ENCODE peak calls at places on chromosomes 4 and X, in four cellular contexts. I is cardiac muscle cell, Q is GM23338, Z is left ventricle myocardium inferior. X is an unnamed sample.

GRCh38 chrX:7108995-7109634 is 38.4 kb upstream of the STS start:
- DNase-seq in I (peak), Q (no peak), Z (no peak), X (no peak)

GRCh38 chrX:24375732-24376131 is 15.3 kb downstream of the SUPT20HL1 start:
- DNase-seq in I (no peak), Q (no peak), Z (no peak), X (no peak)

GRCh38 chr4:15738877-15739276 is 36.0 kb downstream of the BST1 start:
- DNase-seq in I (no peak), Q (no peak), Z (no peak), X (no peak)

GRCh38 chr4:82779032-82779431 is 19.6 kb downstream of the SCD5 start:
- DNase-seq in I (no peak), Q (no peak), Z (no peak), X (no peak)

GRCh38 chrX:107449490-107450175 is at the start of gene FRMPD3:
- DNase-seq in I (peak), Q (peak), Z (no peak), X (no peak)

GRCh38 chr4:110087116-110087708 is 111.2 kb downstream of the ELOVL6 start:
- DNase-seq in I (no peak), Q (no peak), Z (no peak), X (peak)

GRCh38 chr4:140243345-140243753 is 89.4 kb upstream of the MAML3 start:
- DNase-seq in I (peak), Q (no peak), Z (no peak), X (no peak)

GRCh38 chr4:87732033-87732770 is 67.2 kb upstream of the IBSP start:
- DNase-seq in I (no peak), Q (no peak), Z (no peak), X (no peak)

GRCh38 chrX:79162076-79162475 is 17.6 kb downstream of the GPR174 start:
- DNase-seq in I (no peak), Q (no peak), Z (no peak), X (no peak)

GRCh38 chr4:54958236-54958635 is 167.2 kb downstream of the KDR start:
- DNase-seq in I (peak), Q (no peak), Z (no peak), X (no peak)

GRCh38 chr4:2408401-2408958 is 10.0 kb downstream of the ZFYVE28 start:
- DNase-seq in I (no peak), Q (peak), Z (no peak), X (no peak)

GRCh38 chrX:100895365-100896075 is 21.4 kb upstream of the NOX1 start:
- DNase-seq in I (peak), Q (peak), Z (no peak), X (peak)

GRCh38 chr4:117700111-117700892 is 334.0 kb upstream of the NDST3 start:
- DNase-seq in I (peak), Q (peak), Z (no peak), X (no peak)

GRCh38 chr4:40206421-40206820 is 9.6 kb downstream of the RHOH start:
- DNase-seq in I (no peak), Q (no peak), Z (no peak), X (no peak)

GRCh38 chr4:20251796-20252655 is at the start of gene SLIT2:
- DNase-seq in I (peak), Q (peak), Z (peak), X (peak)

GRCh38 chr4:1012031-1012739 is 759 bp downstream of the FGFRL1 start:
- DNase-seq in I (peak), Q (peak), Z (no peak), X (peak)

GRCh38 chr4:99219479-99219878 is 433 bp upstream of the ADH6 start:
- DNase-seq in I (no peak), Q (no peak), Z (no peak), X (no peak)
- TF ChIP-seq CTCF in I (no peak), Q (no peak), Z (no peak), X (no peak)

GRCh38 chr4:80179637-80180161 is 17.6 kb upstream of the PRDM8 start:
- DNase-seq in I (no peak), Q (no peak), Z (no peak), X (no peak)
- H3K4me3 ChIP-seq in I (no peak), Q (no peak), Z (no peak), X (no peak)

DNA sequence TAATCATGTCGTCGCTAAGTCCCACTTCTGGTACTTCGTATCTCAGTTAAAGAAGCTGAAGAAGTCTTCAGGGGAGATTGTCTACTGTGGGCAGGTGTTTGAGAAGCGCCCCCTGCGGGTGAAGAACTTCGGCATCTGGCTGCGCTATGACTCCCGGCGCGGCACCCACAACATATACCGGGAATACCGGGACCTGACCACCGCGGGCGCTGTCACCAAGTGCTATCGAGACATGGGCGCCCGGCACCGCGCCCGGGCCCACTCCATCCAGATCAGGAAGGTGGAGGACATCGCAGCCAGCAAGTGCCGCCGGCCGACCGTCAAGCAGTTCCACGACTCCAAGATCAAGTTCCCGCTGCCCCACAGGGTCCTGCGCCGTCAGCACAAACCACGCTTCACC is 11.3 kb downstream of the PNCK start:
- DNase-seq in I (peak), Q (peak), Z (peak), X (no peak)
- TF ChIP-seq CTCF in I (peak), Q (peak), Z (peak), X (peak)

DNA sequence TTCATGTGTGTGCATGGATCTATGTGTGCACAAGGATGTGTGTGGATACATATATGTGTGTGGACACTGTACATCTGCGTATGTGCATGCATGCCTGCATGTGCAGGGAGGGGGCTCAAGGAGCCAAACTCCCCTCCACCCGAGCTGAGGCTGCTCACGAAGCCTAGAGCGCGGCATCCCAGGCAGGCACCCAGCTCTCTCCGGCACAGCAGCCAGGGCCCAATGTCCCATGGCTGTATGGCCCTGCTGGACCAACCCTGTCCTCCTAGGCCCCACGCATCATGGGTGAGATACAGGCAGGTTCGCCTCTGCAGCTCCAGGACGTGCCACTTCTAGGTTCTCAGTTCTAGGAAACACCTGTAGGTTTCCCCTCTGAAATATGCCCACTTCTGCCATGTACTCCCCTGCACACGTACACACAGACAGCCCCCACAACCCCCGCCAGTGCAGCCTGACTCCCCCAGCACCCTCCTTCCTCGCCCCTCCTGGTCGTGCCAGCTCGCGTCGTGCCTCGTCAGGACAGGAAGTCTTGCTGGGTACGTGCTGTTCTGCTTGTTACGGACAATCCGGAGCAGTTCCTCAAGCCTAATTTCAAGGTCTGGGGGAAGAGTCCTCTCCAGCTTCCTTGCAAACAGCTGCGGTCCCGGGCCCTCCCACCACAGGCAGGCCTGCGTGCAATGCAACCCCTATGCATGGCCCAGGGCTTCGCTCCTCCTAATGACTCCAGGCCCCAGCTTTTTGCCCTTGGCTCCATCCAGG is 3.3 kb upstream of the ADRA2C start:
- DNase-seq in I (no peak), Q (no peak), Z (no peak), X (no peak)
- H3K4me3 ChIP-seq in I (no peak), Q (no peak), Z (no peak), X (no peak)

GRCh38 chrX:131306602-131307001 is 17.5 kb upstream of the IGSF1 start:
- DNase-seq in I (no peak), Q (no peak), Z (no peak), X (peak)
- TF ChIP-seq CTCF in I (no peak), Q (no peak), Z (no peak), X (no peak)

DNA sequence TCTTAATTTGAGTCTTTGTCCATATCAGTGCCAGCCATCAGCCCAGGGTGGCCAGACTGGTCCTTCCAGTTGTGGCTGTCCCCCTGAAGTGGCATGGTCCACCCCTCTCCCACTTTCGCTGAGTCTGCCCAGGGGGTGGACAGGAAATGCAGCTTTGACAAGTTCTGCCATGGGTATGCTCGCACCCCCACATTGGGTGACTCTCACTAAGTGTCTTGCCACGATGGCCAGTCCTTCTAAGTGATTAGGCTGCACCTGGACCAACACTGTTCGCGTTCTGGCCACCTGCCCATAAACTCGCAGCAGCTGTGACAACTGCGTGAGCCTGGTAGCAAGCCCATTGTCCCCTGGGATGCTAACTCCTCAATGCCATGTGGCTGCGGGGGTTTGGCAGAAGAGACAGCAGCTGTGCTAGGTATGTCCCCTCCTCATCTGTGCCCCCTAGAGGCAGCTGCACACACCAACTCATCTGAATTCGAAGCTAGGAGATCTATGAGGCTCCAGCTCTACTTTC is 10.0 kb upstream of the LNX1 start:
- DNase-seq in I (peak), Q (peak), Z (peak), X (no peak)
- H3K4me3 ChIP-seq in I (no peak), Q (no peak), Z (no peak), X (no peak)

GRCh38 chr4:84799318-84799717 is 167.2 kb downstream of the WDFY3 start:
- DNase-seq in I (no peak), Q (no peak), Z (no peak), X (no peak)

GRCh38 chr4:84804126-84804525 is 162.4 kb downstream of the WDFY3 start:
- DNase-seq in I (no peak), Q (no peak), Z (no peak), X (peak)

GRCh38 chr4:84803121-84803520 is 163.4 kb downstream of the WDFY3 start:
- DNase-seq in I (no peak), Q (no peak), Z (no peak), X (no peak)

GRCh38 chr4:84800256-84800655 is 166.2 kb downstream of the WDFY3 start:
- DNase-seq in I (no peak), Q (no peak), Z (no peak), X (no peak)

GRCh38 chr4:84803720-84804119 is 162.8 kb downstream of the WDFY3 start:
- DNase-seq in I (no peak), Q (no peak), Z (no peak), X (no peak)
- TF ChIP-seq CTCF in I (no peak), Q (no peak), Z (no peak), X (no peak)

GRCh38 chrX:50863471-50863870 is 47.1 kb upstream of the BMP15 start:
- DNase-seq in I (no peak), Q (no peak), Z (no peak), X (no peak)
- H3K4me3 ChIP-seq in I (no peak), Q (no peak), Z (no peak), X (no peak)

GRCh38 chrX:139559383-139560042 is 29.0 kb downstream of the F9 start:
- DNase-seq in I (peak), Q (peak), Z (no peak), X (peak)
- TF ChIP-seq CTCF in I (peak), Q (peak), Z (peak), X (peak)

GRCh38 chr4:48127882-48128394 is 6.1 kb downstream of the TXK start:
- DNase-seq in I (peak), Q (peak), Z (peak), X (peak)
- H3K4me3 ChIP-seq in I (no peak), Q (no peak), Z (peak), X (peak)

X was measured in astrocyte of the cerebellum.